ENCODE peak calls at places on chromosome 11, in ten cellular contexts. One of them, this sample, is unnamed.

GRCh38 chr11:11324090-11324489 is 29.0 kb downstream of the CSNK2A3 start:
- DNase-seq in left ventricle myocardium inferior: no peak
- DNase-seq in SJCRH30: no peak
- DNase-seq in thoracic aorta: no peak
- DNase-seq in IMR-90: peak; percentile 42
- DNase-seq in iPS DF 6.9: no peak
- DNase-seq in small intestine: no peak
- DNase-seq in psoas muscle: no peak
- DNase-seq in mesendoderm: no peak
- DNase-seq in PC-3: peak; percentile 36
- DNase-seq in this sample: no peak

GRCh38 chr11:111759778-111760407 is 6.3 kb downstream of the PPP2R1B start:
- DNase-seq in PC-3: no peak
- DNase-seq in thoracic aorta: no peak
- DNase-seq in mesendoderm: no peak
- DNase-seq in IMR-90: no peak
- DNase-seq in small intestine: no peak
- DNase-seq in left ventricle myocardium inferior: no peak
- DNase-seq in psoas muscle: no peak
- DNase-seq in iPS DF 6.9: no peak
- DNase-seq in SJCRH30: no peak
- DNase-seq in this sample: no peak

GRCh38 chr11:74559934-74560309 is 32.5 kb upstream of the POLD3 start:
- DNase-seq in psoas muscle: no peak
- DNase-seq in iPS DF 6.9: no peak
- DNase-seq in PC-3: peak; percentile 38
- DNase-seq in left ventricle myocardium inferior: no peak
- DNase-seq in thoracic aorta: no peak
- DNase-seq in IMR-90: peak; percentile 43
- DNase-seq in SJCRH30: no peak
- DNase-seq in mesendoderm: no peak
- DNase-seq in small intestine: no peak
- DNase-seq in this sample: no peak

GRCh38 chr11:121274332-121274991 is 18.1 kb upstream of the SC5D start:
- DNase-seq in mesendoderm: no peak
- DNase-seq in SJCRH30: no peak
- DNase-seq in thoracic aorta: no peak
- DNase-seq in PC-3: peak; percentile 86
- DNase-seq in left ventricle myocardium inferior: no peak
- DNase-seq in psoas muscle: no peak
- DNase-seq in iPS DF 6.9: no peak
- DNase-seq in small intestine: no peak
- DNase-seq in IMR-90: no peak
- DNase-seq in this sample: no peak

GRCh38 chr11:108895579-108896480 is 231.0 kb downstream of the DDX10 start:
- DNase-seq in mesendoderm: peak; percentile 56
- DNase-seq in psoas muscle: no peak
- DNase-seq in iPS DF 6.9: no peak
- DNase-seq in PC-3: peak; percentile 95
- DNase-seq in thoracic aorta: no peak
- DNase-seq in left ventricle myocardium inferior: no peak
- DNase-seq in IMR-90: peak; percentile 46
- DNase-seq in SJCRH30: no peak
- DNase-seq in small intestine: no peak
- DNase-seq in this sample: no peak

GRCh38 chr11:82080160-82080559 is 653.5 kb downstream of the FAM181B start:
- DNase-seq in mesendoderm: no peak
- DNase-seq in psoas muscle: no peak
- DNase-seq in small intestine: no peak
- DNase-seq in left ventricle myocardium inferior: no peak
- DNase-seq in iPS DF 6.9: no peak
- DNase-seq in thoracic aorta: no peak
- DNase-seq in IMR-90: peak; percentile 0
- DNase-seq in SJCRH30: no peak
- DNase-seq in PC-3: no peak
- DNase-seq in this sample: no peak

GRCh38 chr11:33387586-33387985 is 130.4 kb downstream of the HIPK3 start:
- DNase-seq in mesendoderm: no peak
- DNase-seq in SJCRH30: no peak
- DNase-seq in PC-3: no peak
- DNase-seq in left ventricle myocardium inferior: no peak
- DNase-seq in thoracic aorta: no peak
- DNase-seq in psoas muscle: no peak
- DNase-seq in IMR-90: no peak
- DNase-seq in iPS DF 6.9: no peak
- DNase-seq in small intestine: no peak
- DNase-seq in this sample: no peak

GRCh38 chr11:115693002-115693401 is 188.8 kb upstream of the CADM1 start:
- DNase-seq in psoas muscle: no peak
- DNase-seq in SJCRH30: no peak
- DNase-seq in iPS DF 6.9: no peak
- DNase-seq in PC-3: no peak
- DNase-seq in IMR-90: no peak
- DNase-seq in small intestine: no peak
- DNase-seq in left ventricle myocardium inferior: no peak
- DNase-seq in thoracic aorta: no peak
- DNase-seq in mesendoderm: no peak
- DNase-seq in this sample: no peak

GRCh38 chr11:65525659-65526480 is 987 bp downstream of the SCYL1 start:
- DNase-seq in small intestine: no peak
- DNase-seq in SJCRH30: no peak
- DNase-seq in IMR-90: no peak
- DNase-seq in left ventricle myocardium inferior: no peak
- DNase-seq in thoracic aorta: no peak
- DNase-seq in psoas muscle: peak; percentile 55
- DNase-seq in mesendoderm: no peak
- DNase-seq in PC-3: no peak
- DNase-seq in iPS DF 6.9: no peak
- DNase-seq in this sample: no peak

GRCh38 chr11:17333799-17334586 is 17.6 kb upstream of the NCR3LG1 start:
- DNase-seq in iPS DF 6.9: no peak
- DNase-seq in PC-3: no peak
- DNase-seq in psoas muscle: no peak
- DNase-seq in IMR-90: no peak
- DNase-seq in left ventricle myocardium inferior: peak; percentile 33
- DNase-seq in mesendoderm: no peak
- DNase-seq in thoracic aorta: no peak
- DNase-seq in SJCRH30: no peak
- DNase-seq in small intestine: no peak
- DNase-seq in this sample: no peak
- H3K36me3 ChIP-seq in iPS DF 6.9: no peaks in the 10 kb centered on the region
- H3K36me3 ChIP-seq in PC-3: no peaks in the 10 kb centered on the region
- H3K36me3 ChIP-seq in psoas muscle: peaks cover 2% of the 10 kb centered on the region
- H3K36me3 ChIP-seq in IMR-90: peaks cover 7% of the 10 kb centered on the region
- H3K36me3 ChIP-seq in left ventricle myocardium inferior: peaks cover 28% of the 10 kb centered on the region
- H3K36me3 ChIP-seq in mesendoderm: no peaks in the 10 kb centered on the region
- H3K36me3 ChIP-seq in thoracic aorta: peaks cover 7% of the 10 kb centered on the region
- H3K36me3 ChIP-seq in SJCRH30: no peaks in the 10 kb centered on the region
- H3K36me3 ChIP-seq in small intestine: no peaks in the 10 kb centered on the region
- H3K36me3 ChIP-seq in this sample: no peaks in the 10 kb centered on the region

DNA sequence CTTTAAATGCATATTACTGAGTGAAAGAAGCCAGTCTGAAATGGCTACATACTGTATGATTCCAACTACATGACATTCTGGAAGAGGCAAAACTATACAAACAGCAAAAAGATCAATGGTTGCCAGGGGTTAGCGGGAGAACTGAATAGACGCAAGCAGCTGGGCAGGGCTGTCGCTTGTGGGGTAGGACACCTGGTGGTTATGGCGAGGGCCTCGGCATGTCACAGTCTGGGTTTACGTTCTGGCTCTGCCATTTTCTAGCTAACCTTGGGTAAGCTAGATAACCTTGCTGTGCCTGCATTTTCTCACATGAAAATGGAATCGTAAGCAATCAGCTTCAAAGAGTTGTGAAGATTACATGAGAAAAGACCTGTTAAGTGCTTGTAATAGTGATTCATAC is 55.2 kb upstream of the SYT13 start:
- DNase-seq in small intestine: no peak
- DNase-seq in left ventricle myocardium inferior: no peak
- DNase-seq in PC-3: no peak
- DNase-seq in iPS DF 6.9: no peak
- DNase-seq in IMR-90: no peak
- DNase-seq in psoas muscle: no peak
- DNase-seq in mesendoderm: peak; percentile 41
- DNase-seq in SJCRH30: no peak
- DNase-seq in thoracic aorta: no peak
- DNase-seq in this sample: no peak
- H3K36me3 ChIP-seq in small intestine: no peaks in the 10 kb centered on the region
- H3K36me3 ChIP-seq in left ventricle myocardium inferior: no peaks in the 10 kb centered on the region
- H3K36me3 ChIP-seq in PC-3: no peaks in the 10 kb centered on the region
- H3K36me3 ChIP-seq in iPS DF 6.9: no peaks in the 10 kb centered on the region
- H3K36me3 ChIP-seq in IMR-90: no peaks in the 10 kb centered on the region
- H3K36me3 ChIP-seq in psoas muscle: no peaks in the 10 kb centered on the region
- H3K36me3 ChIP-seq in mesendoderm: no peaks in the 10 kb centered on the region
- H3K36me3 ChIP-seq in SJCRH30: no peaks in the 10 kb centered on the region
- H3K36me3 ChIP-seq in thoracic aorta: no peaks in the 10 kb centered on the region
- H3K36me3 ChIP-seq in this sample: no peaks in the 10 kb centered on the region

GRCh38 chr11:125578783-125579182 is 9.5 kb downstream of the EI24 start:
- DNase-seq in psoas muscle: no peak
- DNase-seq in PC-3: no peak
- DNase-seq in thoracic aorta: no peak
- DNase-seq in IMR-90: no peak
- DNase-seq in mesendoderm: no peak
- DNase-seq in small intestine: no peak
- DNase-seq in left ventricle myocardium inferior: no peak
- DNase-seq in iPS DF 6.9: no peak
- DNase-seq in SJCRH30: no peak
- DNase-seq in this sample: no peak
- H3K36me3 ChIP-seq in psoas muscle: peaks cover 28% of the 10 kb centered on the region
- H3K36me3 ChIP-seq in PC-3: peaks cover 68% of the 10 kb centered on the region
- H3K36me3 ChIP-seq in thoracic aorta: peaks cover 89% of the 10 kb centered on the region
- H3K36me3 ChIP-seq in IMR-90: peaks cover 48% of the 10 kb centered on the region
- H3K36me3 ChIP-seq in mesendoderm: peaks cover 19% of the 10 kb centered on the region
- H3K36me3 ChIP-seq in small intestine: peaks cover 22% of the 10 kb centered on the region
- H3K36me3 ChIP-seq in left ventricle myocardium inferior: peaks cover 100% of the 10 kb centered on the region
- H3K36me3 ChIP-seq in iPS DF 6.9: peaks cover 24% of the 10 kb centered on the region
- H3K36me3 ChIP-seq in SJCRH30: peaks cover 21% of the 10 kb centered on the region
- H3K36me3 ChIP-seq in this sample: peaks cover 31% of the 10 kb centered on the region

GRCh38 chr11:6705905-6706535 is 22.9 kb upstream of the MRPL17 start:
- DNase-seq in SJCRH30: peak; percentile 74
- DNase-seq in PC-3: peak; percentile 64
- DNase-seq in IMR-90: peak; percentile 63
- DNase-seq in psoas muscle: no peak
- DNase-seq in left ventricle myocardium inferior: no peak
- DNase-seq in iPS DF 6.9: peak; percentile 16
- DNase-seq in small intestine: peak; percentile 48
- DNase-seq in thoracic aorta: peak; percentile 15
- DNase-seq in mesendoderm: peak; percentile 53
- DNase-seq in this sample: no peak

DNA sequence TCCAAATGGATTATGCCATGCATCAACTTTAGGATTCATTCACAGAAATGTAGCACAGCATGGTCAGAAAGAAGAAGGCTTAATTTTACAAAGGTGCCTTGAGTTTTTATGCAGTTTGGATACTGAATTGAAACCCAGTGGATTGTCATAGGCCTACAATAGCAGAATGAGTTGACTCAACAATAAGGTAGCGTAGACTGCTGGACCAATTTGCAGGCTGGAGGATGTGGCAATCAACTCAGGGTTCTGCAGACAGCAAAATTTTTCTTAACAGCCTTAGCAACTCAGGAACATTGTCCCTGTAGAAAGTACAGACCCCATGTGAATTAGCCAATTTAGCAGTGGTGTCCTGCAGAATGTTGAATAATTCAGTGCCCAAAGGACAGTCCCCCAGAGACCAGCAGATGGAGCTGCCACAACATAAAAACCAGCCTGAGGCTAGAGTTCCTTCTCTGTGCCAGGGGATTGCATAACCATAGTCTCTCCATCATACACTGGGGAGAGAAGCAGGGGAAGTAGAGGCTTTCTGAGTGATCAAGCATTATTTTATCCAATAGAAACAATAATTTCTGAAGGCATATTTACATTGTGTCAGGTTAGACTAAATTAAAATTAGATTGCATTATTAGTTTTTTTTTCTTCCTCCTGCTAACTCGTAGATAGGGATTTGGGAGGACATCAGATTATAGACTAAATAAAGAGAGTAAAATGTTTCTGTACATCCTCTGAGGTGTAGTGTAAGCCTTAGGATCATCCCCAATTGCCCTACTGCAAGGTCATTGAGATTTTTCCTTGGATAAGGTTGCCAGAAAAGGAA is 20.3 kb upstream of the MRPL17 start:
- DNase-seq in psoas muscle: no peak
- DNase-seq in PC-3: peak; percentile 76
- DNase-seq in iPS DF 6.9: peak; percentile 22
- DNase-seq in IMR-90: peak; percentile 57
- DNase-seq in mesendoderm: peak; percentile 78
- DNase-seq in small intestine: peak; percentile 58
- DNase-seq in SJCRH30: peak; percentile 73
- DNase-seq in thoracic aorta: no peak
- DNase-seq in left ventricle myocardium inferior: peak; percentile 26
- DNase-seq in this sample: no peak
- H3K36me3 ChIP-seq in psoas muscle: no peaks in the 10 kb centered on the region
- H3K36me3 ChIP-seq in PC-3: no peaks in the 10 kb centered on the region
- H3K36me3 ChIP-seq in iPS DF 6.9: no peaks in the 10 kb centered on the region
- H3K36me3 ChIP-seq in IMR-90: no peaks in the 10 kb centered on the region
- H3K36me3 ChIP-seq in mesendoderm: no peaks in the 10 kb centered on the region
- H3K36me3 ChIP-seq in small intestine: no peaks in the 10 kb centered on the region
- H3K36me3 ChIP-seq in SJCRH30: no peaks in the 10 kb centered on the region
- H3K36me3 ChIP-seq in thoracic aorta: no peaks in the 10 kb centered on the region
- H3K36me3 ChIP-seq in left ventricle myocardium inferior: no peaks in the 10 kb centered on the region
- H3K36me3 ChIP-seq in this sample: no peaks in the 10 kb centered on the region

DNA sequence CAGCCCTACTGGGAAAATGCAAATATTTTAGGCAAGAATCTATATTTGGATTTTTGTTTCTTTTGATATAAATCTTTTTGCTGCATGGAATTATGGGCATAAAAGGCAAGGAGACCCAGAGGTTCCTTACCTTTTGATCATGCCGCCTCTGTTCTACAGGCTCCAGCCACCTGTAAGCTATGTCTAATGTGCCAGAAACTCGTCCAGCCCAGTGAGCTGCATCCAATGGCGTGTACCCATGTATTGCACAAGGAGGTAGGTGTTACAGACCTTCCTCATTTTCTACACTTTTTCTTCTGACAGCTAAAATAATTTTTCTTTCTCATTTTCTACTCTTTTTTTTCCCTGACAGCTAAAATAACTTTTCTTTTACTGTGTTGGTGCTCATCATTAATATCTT is 8.2 kb upstream of the BACE1-AS start:
- DNase-seq in PC-3: no peak
- DNase-seq in thoracic aorta: no peak
- DNase-seq in iPS DF 6.9: no peak
- DNase-seq in small intestine: no peak
- DNase-seq in left ventricle myocardium inferior: no peak
- DNase-seq in IMR-90: no peak
- DNase-seq in mesendoderm: no peak
- DNase-seq in SJCRH30: no peak
- DNase-seq in psoas muscle: no peak
- DNase-seq in this sample: no peak
- H3K36me3 ChIP-seq in PC-3: peaks cover 14% of the 10 kb centered on the region
- H3K36me3 ChIP-seq in thoracic aorta: peaks cover 42% of the 10 kb centered on the region
- H3K36me3 ChIP-seq in iPS DF 6.9: peaks cover 16% of the 10 kb centered on the region
- H3K36me3 ChIP-seq in small intestine: peaks cover 18% of the 10 kb centered on the region
- H3K36me3 ChIP-seq in left ventricle myocardium inferior: peaks cover 84% of the 10 kb centered on the region
- H3K36me3 ChIP-seq in IMR-90: peaks cover 26% of the 10 kb centered on the region
- H3K36me3 ChIP-seq in mesendoderm: peaks cover 5% of the 10 kb centered on the region
- H3K36me3 ChIP-seq in SJCRH30: peaks cover 3% of the 10 kb centered on the region
- H3K36me3 ChIP-seq in psoas muscle: peaks cover 17% of the 10 kb centered on the region
- H3K36me3 ChIP-seq in this sample: peaks cover 13% of the 10 kb centered on the region

This sample was measured in keratinocyte.